ENCODE peak calls at places on chromosomes 3 and 15, in nine cellular contexts. S is GM23248, N is RWPE2, H is breast epithelium, W is K562, R is upper lobe of right lung, M is neuronal stem cell, X is transverse colon, D is SJSA1. O is an unnamed sample.

GRCh38 chr3:125079675-125080045 is 23.9 kb upstream of the HEG1 start:
- DNase-seq in S (peak; percentile 54), N (no peak), H (no peak), W (no peak), R (no peak), M (no peak), X (no peak), D (peak; percentile 32), O (no peak)

GRCh38 chr3:15768421-15769255 is 29.1 kb downstream of the ANKRD28 start:
- DNase-seq in S (peak; percentile 97), N (no peak), H (no peak), W (no peak), R (peak; percentile 64), M (no peak), X (no peak), D (peak; percentile 89), O (no peak)

GRCh38 chr15:66592505-66593218 is 26.9 kb upstream of the LCTL start:
- DNase-seq in S (no peak), N (no peak), H (no peak), W (peak; percentile 78), R (no peak), M (no peak), X (peak; percentile 14), D (no peak), O (no peak)

GRCh38 chr3:88882121-88882520 is 225.3 kb upstream of the EPHA3 start:
- DNase-seq in S (no peak), N (no peak), H (no peak), W (no peak), R (no peak), M (no peak), X (no peak), D (no peak), O (no peak)

GRCh38 chr15:35980719-35981118 is 434.8 kb upstream of the DPH6 start:
- DNase-seq in S (peak; percentile 36), N (no peak), H (no peak), W (no peak), R (no peak), M (no peak), X (no peak), D (no peak), O (no peak)

GRCh38 chr3:46215810-46216414 is 7.8 kb upstream of the CCR1 start:
- DNase-seq in S (peak; percentile 59), N (no peak), H (no peak), W (no peak), R (no peak), M (no peak), X (no peak), D (peak; percentile 65), O (no peak)

GRCh38 chr3:139634236-139634635 is 43.5 kb downstream of the NMNAT3 start:
- DNase-seq in S (no peak), N (no peak), H (no peak), W (no peak), R (no peak), M (no peak), X (no peak), D (no peak), O (no peak)

GRCh38 chr3:31699309-31699953 is 166.7 kb downstream of the STT3B start:
- DNase-seq in S (peak; percentile 34), N (no peak), H (no peak), W (no peak), R (no peak), M (no peak), X (no peak), D (no peak), O (no peak)

GRCh38 chr3:25297667-25298585 is 130.1 kb upstream of the RARB start:
- DNase-seq in S (no peak), N (no peak), H (no peak), W (no peak), R (no peak), M (no peak), X (no peak), D (peak; percentile 65), O (no peak)

GRCh38 chr15:25910832-25911231 is 47.7 kb upstream of the ATP10A start:
- DNase-seq in S (no peak), N (no peak), H (no peak), W (no peak), R (no peak), M (no peak), X (no peak), D (no peak), O (no peak)

GRCh38 chr3:63960048-63960711 is 48.0 kb upstream of the SCAANT1 start:
- DNase-seq in S (peak; percentile 85), N (no peak), H (no peak), W (peak; percentile 15), R (no peak), M (no peak), X (peak; percentile 34), D (peak; percentile 51), O (no peak)

GRCh38 chr15:25183581-25184330 is 229.0 kb downstream of the SNRPN start:
- DNase-seq in S (no peak), N (peak; percentile 44), H (no peak), W (no peak), R (peak; percentile 40), M (no peak), X (no peak), D (no peak), O (no peak)

GRCh38 chr3:128412180-128413002 is 54.3 kb downstream of the DNAJB8 start:
- DNase-seq in S (no peak), N (no peak), H (no peak), W (no peak), R (no peak), M (no peak), X (no peak), D (no peak), O (no peak)

GRCh38 chr3:32109256-32109655 is 2.8 kb downstream of the GPD1L start:
- DNase-seq in S (peak; percentile 10), N (no peak), H (peak; percentile 81), W (no peak), R (peak; percentile 92), M (no peak), X (peak; percentile 75), D (no peak), O (no peak)

GRCh38 chr15:85865070-85865684 is 70.5 kb upstream of the KLHL25 start:
- DNase-seq in S (peak; percentile 56), N (no peak), H (no peak), W (peak; percentile 40), R (no peak), M (peak; percentile 72), X (peak; percentile 17), D (peak; percentile 33), O (no peak)

GRCh38 chr15:51924146-51925068 is 47.2 kb downstream of the LEO1 start:
- DNase-seq in S (no peak), N (no peak), H (no peak), W (no peak), R (no peak), M (peak; percentile 37), X (no peak), D (no peak), O (no peak)

GRCh38 chr3:187919535-187919934 is 174.3 kb upstream of the BCL6 start:
- DNase-seq in S (no peak), N (no peak), H (no peak), W (no peak), R (no peak), M (no peak), X (no peak), D (no peak), O (peak; percentile 4)

DNA sequence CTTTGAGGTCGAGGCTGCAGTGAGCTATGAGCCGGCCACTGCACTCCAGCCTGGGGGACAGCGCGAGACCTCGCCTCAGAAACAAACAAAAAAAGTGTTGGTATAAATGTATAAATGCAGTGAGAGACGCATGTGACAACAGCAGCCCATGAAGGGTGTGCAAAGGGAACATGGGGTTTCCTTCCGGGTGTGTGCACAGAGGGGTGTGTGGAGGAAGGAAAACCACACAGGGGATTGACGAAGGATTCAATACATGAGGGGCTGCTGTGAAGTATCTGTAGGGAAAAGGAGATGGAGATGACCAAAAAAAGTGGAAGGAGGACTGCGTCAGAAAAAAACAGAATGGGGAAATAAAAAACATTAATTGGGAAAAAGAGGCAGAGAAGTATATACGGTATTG is 1.1 kb downstream of the MTFMT start:
- DNase-seq in S (no peak), N (no peak), H (no peak), W (peak; percentile 17), R (no peak), M (no peak), X (no peak), D (no peak), O (no peak)
- H3K4me1 ChIP-seq in S (peaks cover 15% of the 10 kb centered on the region), N (peaks cover 7% of the 10 kb centered on the region), H (peaks cover 7% of the 10 kb centered on the region), W (peaks cover 8% of the 10 kb centered on the region), R (peaks cover 12% of the 10 kb centered on the region), M (peaks cover 7% of the 10 kb centered on the region), X (peaks cover 12% of the 10 kb centered on the region), D (peaks cover 23% of the 10 kb centered on the region), O (peaks cover 15% of the 10 kb centered on the region)

DNA sequence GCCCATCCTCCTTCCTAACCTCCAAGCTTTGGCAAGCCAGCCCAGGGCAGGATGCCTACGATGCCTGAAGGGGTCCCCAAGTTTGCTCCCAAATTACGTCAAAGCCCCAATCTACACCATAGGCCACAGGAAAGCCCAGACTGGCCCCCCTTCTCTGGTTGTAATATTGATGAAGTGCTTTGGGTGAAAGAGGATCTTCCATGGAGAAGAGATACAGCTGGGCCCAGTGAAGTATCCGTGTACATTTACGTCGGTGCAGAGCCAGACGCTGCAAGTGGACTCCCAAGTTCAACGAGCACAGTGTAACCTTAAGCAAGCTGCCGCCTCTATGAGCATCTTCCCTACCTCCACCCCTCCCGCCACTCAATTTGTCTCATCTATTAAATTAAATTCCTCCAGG is 100.1 kb upstream of the TPM1 start:
- DNase-seq in S (no peak), N (no peak), H (no peak), W (no peak), R (no peak), M (no peak), X (no peak), D (no peak), O (no peak)
- H3K27me3 ChIP-seq in S (no peaks in the 10 kb centered on the region), N (no peaks in the 10 kb centered on the region), H (no peaks in the 10 kb centered on the region), W (peaks cover 56% of the 10 kb centered on the region), R (no peaks in the 10 kb centered on the region), M (no peaks in the 10 kb centered on the region), X (no peaks in the 10 kb centered on the region), D (no peaks in the 10 kb centered on the region), O (no peaks in the 10 kb centered on the region)

GRCh38 chr15:29379647-29380046 is 110.0 kb upstream of the NSMCE3 start:
- DNase-seq in S (no peak), N (no peak), H (no peak), W (no peak), R (no peak), M (peak; percentile 14), X (no peak), D (no peak), O (no peak)

GRCh38 chr15:29377141-29377540 is 107.5 kb upstream of the NSMCE3 start:
- DNase-seq in S (no peak), N (no peak), H (no peak), W (no peak), R (no peak), M (no peak), X (no peak), D (no peak), O (no peak)

GRCh38 chr15:29376580-29376979 is 107.0 kb upstream of the NSMCE3 start:
- DNase-seq in S (no peak), N (no peak), H (no peak), W (no peak), R (no peak), M (no peak), X (no peak), D (no peak), O (no peak)
- H3K4me1 ChIP-seq in S (no peaks in the 10 kb centered on the region), N (no peaks in the 10 kb centered on the region), H (no peaks in the 10 kb centered on the region), W (no peaks in the 10 kb centered on the region), R (no peaks in the 10 kb centered on the region), M (no peaks in the 10 kb centered on the region), X (no peaks in the 10 kb centered on the region), D (no peaks in the 10 kb centered on the region), O (no peaks in the 10 kb centered on the region)

DNA sequence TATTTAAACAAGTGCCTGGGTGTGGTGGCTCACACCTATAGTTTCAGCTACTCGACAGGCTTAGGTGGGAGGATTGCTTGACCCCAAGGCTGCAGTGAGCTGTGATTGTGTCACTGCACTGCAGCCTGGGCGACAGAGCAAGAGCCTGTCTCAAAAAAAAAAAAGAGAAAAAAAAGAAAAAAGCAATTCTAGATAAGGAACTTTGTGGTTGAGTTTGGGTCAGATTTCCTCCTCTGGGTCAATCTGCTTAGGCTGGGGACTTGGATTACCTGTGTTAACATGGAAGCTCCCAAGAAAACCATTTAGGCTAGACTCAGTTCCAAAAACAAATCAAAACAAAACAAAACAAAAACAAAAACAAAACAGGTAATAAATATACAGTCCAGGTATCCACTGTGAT is 50.0 kb downstream of the ITPR1 start:
- DNase-seq in S (no peak), N (no peak), H (no peak), W (no peak), R (no peak), M (no peak), X (no peak), D (no peak), O (no peak)
- H3K27me3 ChIP-seq in S (no peaks in the 10 kb centered on the region), N (no peaks in the 10 kb centered on the region), H (no peaks in the 10 kb centered on the region), W (no peaks in the 10 kb centered on the region), R (no peaks in the 10 kb centered on the region), M (no peaks in the 10 kb centered on the region), X (no peaks in the 10 kb centered on the region), D (no peaks in the 10 kb centered on the region), O (no peaks in the 10 kb centered on the region)

O was measured in CD4-positive, alpha-beta memory T cell.